ENCODE peak calls at places on chromosomes 1 and 21, in ten cellular contexts. One of them, this sample, is unnamed.

GRCh38 chr1:96541491-96541890 is 180.1 kb upstream of the PTBP2 start:
- DNase-seq in sigmoid colon: no peak
- DNase-seq in OCI-LY7: no peak
- DNase-seq in activated CD8-positive, alpha-beta T cell treated with anti-CD3 and anti-CD28 coated beads for 36 hours: no peak
- DNase-seq in LoVo: no peak
- DNase-seq in SJSA1: no peak
- DNase-seq in AG08395: no peak
- DNase-seq in AG04449: no peak
- DNase-seq in kidney tubule cell: no peak
- DNase-seq in neuronal stem cell: no peak
- DNase-seq in this sample: no peak

GRCh38 chr1:226577401-226578180 is 29.0 kb downstream of the STUM start:
- DNase-seq in sigmoid colon: peak; percentile 58
- DNase-seq in OCI-LY7: no peak
- DNase-seq in activated CD8-positive, alpha-beta T cell treated with anti-CD3 and anti-CD28 coated beads for 36 hours: no peak
- DNase-seq in LoVo: no peak
- DNase-seq in SJSA1: no peak
- DNase-seq in AG08395: no peak
- DNase-seq in AG04449: no peak
- DNase-seq in kidney tubule cell: no peak
- DNase-seq in neuronal stem cell: peak; percentile 9
- DNase-seq in this sample: no peak

GRCh38 chr1:11044086-11044848 is 2.8 kb downstream of the MASP2 start:
- DNase-seq in sigmoid colon: peak; percentile 40
- DNase-seq in OCI-LY7: no peak
- DNase-seq in activated CD8-positive, alpha-beta T cell treated with anti-CD3 and anti-CD28 coated beads for 36 hours: no peak
- DNase-seq in LoVo: no peak
- DNase-seq in SJSA1: no peak
- DNase-seq in AG08395: no peak
- DNase-seq in AG04449: no peak
- DNase-seq in kidney tubule cell: no peak
- DNase-seq in neuronal stem cell: no peak
- DNase-seq in this sample: no peak

GRCh38 chr1:29322861-29323585 is 86.7 kb downstream of the PTPRU start:
- DNase-seq in sigmoid colon: peak; percentile 46
- DNase-seq in OCI-LY7: no peak
- DNase-seq in activated CD8-positive, alpha-beta T cell treated with anti-CD3 and anti-CD28 coated beads for 36 hours: no peak
- DNase-seq in LoVo: no peak
- DNase-seq in SJSA1: no peak
- DNase-seq in AG08395: no peak
- DNase-seq in AG04449: no peak
- DNase-seq in kidney tubule cell: no peak
- DNase-seq in neuronal stem cell: no peak
- DNase-seq in this sample: no peak

GRCh38 chr1:60394436-60394835 is 320.9 kb upstream of the C1orf87 start:
- DNase-seq in sigmoid colon: no peak
- DNase-seq in OCI-LY7: no peak
- DNase-seq in activated CD8-positive, alpha-beta T cell treated with anti-CD3 and anti-CD28 coated beads for 36 hours: no peak
- DNase-seq in LoVo: peak; percentile 35
- DNase-seq in SJSA1: no peak
- DNase-seq in AG08395: peak; percentile 40
- DNase-seq in AG04449: no peak
- DNase-seq in kidney tubule cell: no peak
- DNase-seq in neuronal stem cell: no peak
- DNase-seq in this sample: peak; percentile 63

GRCh38 chr1:151837197-151837596 is 2.4 kb downstream of the C2CD4D start:
- DNase-seq in sigmoid colon: no peak
- DNase-seq in OCI-LY7: no peak
- DNase-seq in activated CD8-positive, alpha-beta T cell treated with anti-CD3 and anti-CD28 coated beads for 36 hours: peak; percentile 74
- DNase-seq in LoVo: no peak
- DNase-seq in SJSA1: no peak
- DNase-seq in AG08395: no peak
- DNase-seq in AG04449: no peak
- DNase-seq in kidney tubule cell: no peak
- DNase-seq in neuronal stem cell: no peak
- DNase-seq in this sample: no peak

GRCh38 chr1:109642610-109643009 is 13.3 kb upstream of the GSTM4 start:
- DNase-seq in sigmoid colon: no peak
- DNase-seq in OCI-LY7: no peak
- DNase-seq in activated CD8-positive, alpha-beta T cell treated with anti-CD3 and anti-CD28 coated beads for 36 hours: no peak
- DNase-seq in LoVo: no peak
- DNase-seq in SJSA1: no peak
- DNase-seq in AG08395: no peak
- DNase-seq in AG04449: no peak
- DNase-seq in kidney tubule cell: no peak
- DNase-seq in neuronal stem cell: no peak
- DNase-seq in this sample: no peak

GRCh38 chr1:9302745-9303524 is 10.2 kb downstream of the SPSB1 start:
- DNase-seq in sigmoid colon: no peak
- DNase-seq in OCI-LY7: peak; percentile 42
- DNase-seq in activated CD8-positive, alpha-beta T cell treated with anti-CD3 and anti-CD28 coated beads for 36 hours: no peak
- DNase-seq in LoVo: peak; percentile 73
- DNase-seq in SJSA1: peak; percentile 92
- DNase-seq in AG08395: peak; percentile 90
- DNase-seq in AG04449: peak; percentile 88
- DNase-seq in kidney tubule cell: peak; percentile 96
- DNase-seq in neuronal stem cell: no peak
- DNase-seq in this sample: no peak

GRCh38 chr1:177817969-177818872 is 151.6 kb downstream of the SEC16B start:
- DNase-seq in sigmoid colon: no peak
- DNase-seq in OCI-LY7: peak; percentile 16
- DNase-seq in activated CD8-positive, alpha-beta T cell treated with anti-CD3 and anti-CD28 coated beads for 36 hours: no peak
- DNase-seq in LoVo: no peak
- DNase-seq in SJSA1: no peak
- DNase-seq in AG08395: no peak
- DNase-seq in AG04449: no peak
- DNase-seq in kidney tubule cell: peak; percentile 61
- DNase-seq in neuronal stem cell: no peak
- DNase-seq in this sample: no peak

GRCh38 chr1:182602945-182603645 is 1.1 kb downstream of the RGS16 start:
- DNase-seq in sigmoid colon: no peak
- DNase-seq in OCI-LY7: peak; percentile 53
- DNase-seq in activated CD8-positive, alpha-beta T cell treated with anti-CD3 and anti-CD28 coated beads for 36 hours: peak; percentile 40
- DNase-seq in LoVo: no peak
- DNase-seq in SJSA1: no peak
- DNase-seq in AG08395: peak; percentile 4
- DNase-seq in AG04449: no peak
- DNase-seq in kidney tubule cell: peak; percentile 42
- DNase-seq in neuronal stem cell: no peak
- DNase-seq in this sample: peak; percentile 67

GRCh38 chr21:17454315-17455027 is 58.4 kb upstream of the CXADR start:
- DNase-seq in sigmoid colon: no peak
- DNase-seq in OCI-LY7: peak; percentile 70
- DNase-seq in activated CD8-positive, alpha-beta T cell treated with anti-CD3 and anti-CD28 coated beads for 36 hours: peak; percentile 61
- DNase-seq in LoVo: no peak
- DNase-seq in SJSA1: peak; percentile 48
- DNase-seq in AG08395: peak; percentile 59
- DNase-seq in AG04449: peak; percentile 49
- DNase-seq in kidney tubule cell: peak; percentile 94
- DNase-seq in neuronal stem cell: peak; percentile 90
- DNase-seq in this sample: peak; percentile 28